ENCODE peak calls at places on chromosome 19, in eight cellular contexts. One of them, this sample, is unnamed.

GRCh38 chr19:347946-348861 is 3.6 kb upstream of the MIER2 start:
- DNase-seq in AG08395: no peak
- DNase-seq in T-helper 2 cell: no peak
- DNase-seq in activated T-cell treated with anti-CD3 and anti-CD28 coated beads for 1 hour: no peak
- DNase-seq in AG20443: no peak
- DNase-seq in nephron progenitor cell: no peak
- DNase-seq in stimulated activated CD4-positive, alpha-beta T cell treated with anti-CD3 and anti-CD28 coated beads, Interleukin-2, amount 100 ng/mL, for 4 hours: no peak
- DNase-seq in BJ: no peak
- DNase-seq in this sample: no peak

GRCh38 chr19:5356918-5357317 is 16.3 kb upstream of the PTPRS start:
- DNase-seq in nephron progenitor cell: no peak
- DNase-seq in BJ: no peak
- DNase-seq in T-helper 2 cell: no peak
- DNase-seq in AG08395: no peak
- DNase-seq in AG20443: no peak
- DNase-seq in stimulated activated CD4-positive, alpha-beta T cell treated with anti-CD3 and anti-CD28 coated beads, Interleukin-2, amount 100 ng/mL, for 4 hours: no peak
- DNase-seq in activated T-cell treated with anti-CD3 and anti-CD28 coated beads for 1 hour: no peak
- DNase-seq in this sample: no peak

GRCh38 chr19:30222993-30223865 is 149.0 kb upstream of the ZNF536 start:
- DNase-seq in stimulated activated CD4-positive, alpha-beta T cell treated with anti-CD3 and anti-CD28 coated beads, Interleukin-2, amount 100 ng/mL, for 4 hours: no peak
- DNase-seq in activated T-cell treated with anti-CD3 and anti-CD28 coated beads for 1 hour: no peak
- DNase-seq in AG08395: no peak
- DNase-seq in AG20443: no peak
- DNase-seq in nephron progenitor cell: peak; percentile 48
- DNase-seq in T-helper 2 cell: no peak
- DNase-seq in BJ: no peak
- DNase-seq in this sample: no peak

GRCh38 chr19:34351382-34351802 is 13.6 kb upstream of the GPI start:
- DNase-seq in stimulated activated CD4-positive, alpha-beta T cell treated with anti-CD3 and anti-CD28 coated beads, Interleukin-2, amount 100 ng/mL, for 4 hours: no peak
- DNase-seq in T-helper 2 cell: no peak
- DNase-seq in activated T-cell treated with anti-CD3 and anti-CD28 coated beads for 1 hour: no peak
- DNase-seq in BJ: no peak
- DNase-seq in AG20443: no peak
- DNase-seq in AG08395: no peak
- DNase-seq in nephron progenitor cell: no peak
- DNase-seq in this sample: no peak

GRCh38 chr19:40006273-40006691 is 9.4 kb downstream of the ZNF546 start:
- DNase-seq in AG20443: peak; percentile 62
- DNase-seq in T-helper 2 cell: no peak
- DNase-seq in AG08395: peak; percentile 73
- DNase-seq in stimulated activated CD4-positive, alpha-beta T cell treated with anti-CD3 and anti-CD28 coated beads, Interleukin-2, amount 100 ng/mL, for 4 hours: no peak
- DNase-seq in activated T-cell treated with anti-CD3 and anti-CD28 coated beads for 1 hour: no peak
- DNase-seq in nephron progenitor cell: no peak
- DNase-seq in BJ: no peak
- DNase-seq in this sample: peak; percentile 65

GRCh38 chr19:18915639-18916038 is 3.5 kb downstream of the COPE start:
- DNase-seq in nephron progenitor cell: peak; percentile 40
- DNase-seq in T-helper 2 cell: no peak
- DNase-seq in AG20443: peak; percentile 60
- DNase-seq in stimulated activated CD4-positive, alpha-beta T cell treated with anti-CD3 and anti-CD28 coated beads, Interleukin-2, amount 100 ng/mL, for 4 hours: no peak
- DNase-seq in BJ: no peak
- DNase-seq in AG08395: peak; percentile 73
- DNase-seq in activated T-cell treated with anti-CD3 and anti-CD28 coated beads for 1 hour: peak; percentile 18
- DNase-seq in this sample: no peak

GRCh38 chr19:5293607-5294089 is 47.0 kb downstream of the PTPRS start:
- DNase-seq in AG08395: peak; percentile 76
- DNase-seq in AG20443: peak; percentile 88
- DNase-seq in BJ: no peak
- DNase-seq in activated T-cell treated with anti-CD3 and anti-CD28 coated beads for 1 hour: no peak
- DNase-seq in stimulated activated CD4-positive, alpha-beta T cell treated with anti-CD3 and anti-CD28 coated beads, Interleukin-2, amount 100 ng/mL, for 4 hours: no peak
- DNase-seq in T-helper 2 cell: no peak
- DNase-seq in nephron progenitor cell: peak; percentile 74
- DNase-seq in this sample: peak; percentile 17

GRCh38 chr19:19465436-19466070 is 49.8 kb downstream of the TSSK6 start:
- DNase-seq in stimulated activated CD4-positive, alpha-beta T cell treated with anti-CD3 and anti-CD28 coated beads, Interleukin-2, amount 100 ng/mL, for 4 hours: no peak
- DNase-seq in BJ: no peak
- DNase-seq in AG20443: no peak
- DNase-seq in AG08395: no peak
- DNase-seq in nephron progenitor cell: no peak
- DNase-seq in T-helper 2 cell: no peak
- DNase-seq in activated T-cell treated with anti-CD3 and anti-CD28 coated beads for 1 hour: no peak
- DNase-seq in this sample: no peak

GRCh38 chr19:1259206-1259872 is 9.8 kb upstream of the CIRBP start:
- DNase-seq in AG20443: no peak
- DNase-seq in T-helper 2 cell: peak; percentile 61
- DNase-seq in stimulated activated CD4-positive, alpha-beta T cell treated with anti-CD3 and anti-CD28 coated beads, Interleukin-2, amount 100 ng/mL, for 4 hours: no peak
- DNase-seq in nephron progenitor cell: peak; percentile 74
- DNase-seq in AG08395: no peak
- DNase-seq in BJ: no peak
- DNase-seq in activated T-cell treated with anti-CD3 and anti-CD28 coated beads for 1 hour: peak; percentile 50
- DNase-seq in this sample: no peak

GRCh38 chr19:16142032-16142580 is 1.4 kb upstream of the HSH2D start:
- DNase-seq in AG20443: no peak
- DNase-seq in AG08395: no peak
- DNase-seq in BJ: no peak
- DNase-seq in activated T-cell treated with anti-CD3 and anti-CD28 coated beads for 1 hour: no peak
- DNase-seq in stimulated activated CD4-positive, alpha-beta T cell treated with anti-CD3 and anti-CD28 coated beads, Interleukin-2, amount 100 ng/mL, for 4 hours: no peak
- DNase-seq in nephron progenitor cell: no peak
- DNase-seq in T-helper 2 cell: no peak
- DNase-seq in this sample: no peak

GRCh38 chr19:39746836-39747529 is 9.2 kb upstream of the CLC start:
- DNase-seq in stimulated activated CD4-positive, alpha-beta T cell treated with anti-CD3 and anti-CD28 coated beads, Interleukin-2, amount 100 ng/mL, for 4 hours: no peak
- DNase-seq in AG20443: no peak
- DNase-seq in activated T-cell treated with anti-CD3 and anti-CD28 coated beads for 1 hour: no peak
- DNase-seq in AG08395: no peak
- DNase-seq in T-helper 2 cell: no peak
- DNase-seq in nephron progenitor cell: no peak
- DNase-seq in BJ: no peak
- DNase-seq in this sample: no peak

GRCh38 chr19:10450853-10451609 is 30.7 kb downstream of the PDE4A start:
- DNase-seq in AG08395: no peak
- DNase-seq in stimulated activated CD4-positive, alpha-beta T cell treated with anti-CD3 and anti-CD28 coated beads, Interleukin-2, amount 100 ng/mL, for 4 hours: no peak
- DNase-seq in AG20443: peak; percentile 18
- DNase-seq in nephron progenitor cell: no peak
- DNase-seq in BJ: no peak
- DNase-seq in activated T-cell treated with anti-CD3 and anti-CD28 coated beads for 1 hour: no peak
- DNase-seq in T-helper 2 cell: no peak
- DNase-seq in this sample: no peak

GRCh38 chr19:50565984-50566903 is 2.0 kb downstream of the LRRC4B start:
- DNase-seq in T-helper 2 cell: no peak
- DNase-seq in nephron progenitor cell: peak; percentile 57
- DNase-seq in AG20443: no peak
- DNase-seq in stimulated activated CD4-positive, alpha-beta T cell treated with anti-CD3 and anti-CD28 coated beads, Interleukin-2, amount 100 ng/mL, for 4 hours: peak; percentile 45
- DNase-seq in AG08395: no peak
- DNase-seq in BJ: no peak
- DNase-seq in activated T-cell treated with anti-CD3 and anti-CD28 coated beads for 1 hour: no peak
- DNase-seq in this sample: no peak

GRCh38 chr19:7636691-7637373 is at the start of gene STXBP2:
- DNase-seq in BJ: no peak
- DNase-seq in stimulated activated CD4-positive, alpha-beta T cell treated with anti-CD3 and anti-CD28 coated beads, Interleukin-2, amount 100 ng/mL, for 4 hours: peak; percentile 89
- DNase-seq in T-helper 2 cell: peak; percentile 92
- DNase-seq in AG08395: peak; percentile 33
- DNase-seq in nephron progenitor cell: peak; percentile 83
- DNase-seq in activated T-cell treated with anti-CD3 and anti-CD28 coated beads for 1 hour: peak; percentile 93
- DNase-seq in AG20443: peak; percentile 68
- DNase-seq in this sample: peak; percentile 34

GRCh38 chr19:41801682-41802317 is 5.4 kb downstream of the CEACAM3 start:
- DNase-seq in stimulated activated CD4-positive, alpha-beta T cell treated with anti-CD3 and anti-CD28 coated beads, Interleukin-2, amount 100 ng/mL, for 4 hours: no peak
- DNase-seq in AG20443: no peak
- DNase-seq in T-helper 2 cell: no peak
- DNase-seq in BJ: no peak
- DNase-seq in AG08395: no peak
- DNase-seq in nephron progenitor cell: no peak
- DNase-seq in activated T-cell treated with anti-CD3 and anti-CD28 coated beads for 1 hour: no peak
- DNase-seq in this sample: no peak